ENCODE peak calls at places on chromosome 17, in five cellular contexts. W is K562, R is SK-N-SH, P is endothelial cell of umbilical vein, Y is GM12878. S is an unnamed sample.

GRCh38 chr17:49439673-49440571 is 25.2 kb upstream of the PHB1 start:
- DNase-seq in P (no peak), R (no peak), W (no peak), Y (no peak), S (no peak)

GRCh38 chr17:21129023-21129681 is 2.4 kb downstream of the DHRS7B start:
- DNase-seq in W (no peak), Y (no peak), P (peak), R (peak), S (no peak)

GRCh38 chr17:64608571-64608981 is 53.5 kb downstream of the SMURF2 start:
- DNase-seq in R (no peak), W (no peak), P (peak), Y (no peak), S (no peak)

GRCh38 chr17:68775338-68775737 is 174.2 kb upstream of the FAM20A start:
- DNase-seq in R (no peak), W (no peak), P (peak), Y (no peak), S (no peak)

GRCh38 chr17:69802045-69802740 is 272.8 kb upstream of the KCNJ16 start:
- DNase-seq in R (no peak), P (no peak), W (no peak), Y (no peak), S (no peak)

GRCh38 chr17:80307994-80308671 is 47.5 kb downstream of the RNF213 start:
- DNase-seq in R (peak), W (no peak), Y (no peak), P (no peak), S (no peak)

GRCh38 chr17:40564883-40565744 is at the start of gene CCR7:
- DNase-seq in Y (no peak), P (no peak), W (peak), R (no peak), S (no peak)

GRCh38 chr17:77577491-77577890 is 381.0 kb upstream of the TNRC6C start:
- DNase-seq in R (no peak), P (no peak), Y (no peak), W (no peak), S (no peak)

GRCh38 chr17:29977836-29978235 is 36.4 kb downstream of the EFCAB5 start:
- DNase-seq in R (no peak), P (no peak), W (no peak), Y (no peak), S (no peak)

GRCh38 chr17:78538033-78538776 is 39.0 kb downstream of the DNAH17 start:
- DNase-seq in Y (no peak), R (no peak), W (no peak), P (no peak), S (no peak)

GRCh38 chr17:65231662-65232335 is 94.6 kb downstream of the RGS9 start:
- DNase-seq in Y (peak), W (peak), P (peak), R (peak), S (no peak)

GRCh38 chr17:28578246-28579195 is 1.8 kb upstream of the ALDOC start:
- DNase-seq in R (no peak), Y (no peak), P (no peak), W (no peak), S (no peak)

GRCh38 chr17:21445091-21445650 is 69.0 kb downstream of the KCNJ12 start:
- DNase-seq in W (no peak), P (no peak), R (no peak), Y (no peak), S (no peak)

GRCh38 chr17:76054112-76054476 is 18.2 kb downstream of the SRP68 start:
- DNase-seq in Y (no peak), W (no peak), P (no peak), R (no peak), S (no peak)

GRCh38 chr17:48074322-48075054 is 26.3 kb downstream of the NFE2L1 start:
- DNase-seq in P (peak), Y (no peak), R (peak), W (peak), S (peak)

GRCh38 chr17:63974594-63975192 is 2.0 kb upstream of the SCN4A start:
- DNase-seq in W (no peak), P (peak), Y (no peak), R (no peak), S (no peak)

GRCh38 chr17:62790554-62790953 is 17.6 kb downstream of the MARCHF10 start:
- DNase-seq in P (no peak), W (no peak), R (no peak), Y (no peak), S (no peak)

GRCh38 chr17:806346-807145 is 24.4 kb downstream of the MRM3 start:
- DNase-seq in P (no peak), R (no peak), Y (no peak), W (no peak), S (no peak)

GRCh38 chr17:39679521-39680192 is 8.2 kb downstream of the PGAP3 start:
- DNase-seq in Y (no peak), R (no peak), P (no peak), W (no peak), S (no peak)

GRCh38 chr17:62658136-62658535 is 30.7 kb downstream of the MRC2 start:
- DNase-seq in W (no peak), R (no peak), P (no peak), Y (no peak), S (no peak)

GRCh38 chr17:48608921-48609505 is 1.8 kb downstream of the HOXB7 start:
- DNase-seq in Y (no peak), R (no peak), W (no peak), P (no peak), S (no peak)

GRCh38 chr17:38452719-38453118 is 24.5 kb downstream of the ARHGAP23 start:
- DNase-seq in Y (no peak), P (peak), W (no peak), R (no peak), S (no peak)

GRCh38 chr17:38449364-38449763 is 21.1 kb downstream of the ARHGAP23 start:
- DNase-seq in W (no peak), R (no peak), P (peak), Y (no peak), S (no peak)

GRCh38 chr17:38451840-38452529 is 23.7 kb downstream of the ARHGAP23 start:
- DNase-seq in R (no peak), P (peak), W (peak), Y (no peak), S (peak)

GRCh38 chr17:38450699-38451029 is 22.4 kb downstream of the ARHGAP23 start:
- DNase-seq in Y (no peak), R (no peak), P (no peak), W (no peak), S (no peak)

DNA sequence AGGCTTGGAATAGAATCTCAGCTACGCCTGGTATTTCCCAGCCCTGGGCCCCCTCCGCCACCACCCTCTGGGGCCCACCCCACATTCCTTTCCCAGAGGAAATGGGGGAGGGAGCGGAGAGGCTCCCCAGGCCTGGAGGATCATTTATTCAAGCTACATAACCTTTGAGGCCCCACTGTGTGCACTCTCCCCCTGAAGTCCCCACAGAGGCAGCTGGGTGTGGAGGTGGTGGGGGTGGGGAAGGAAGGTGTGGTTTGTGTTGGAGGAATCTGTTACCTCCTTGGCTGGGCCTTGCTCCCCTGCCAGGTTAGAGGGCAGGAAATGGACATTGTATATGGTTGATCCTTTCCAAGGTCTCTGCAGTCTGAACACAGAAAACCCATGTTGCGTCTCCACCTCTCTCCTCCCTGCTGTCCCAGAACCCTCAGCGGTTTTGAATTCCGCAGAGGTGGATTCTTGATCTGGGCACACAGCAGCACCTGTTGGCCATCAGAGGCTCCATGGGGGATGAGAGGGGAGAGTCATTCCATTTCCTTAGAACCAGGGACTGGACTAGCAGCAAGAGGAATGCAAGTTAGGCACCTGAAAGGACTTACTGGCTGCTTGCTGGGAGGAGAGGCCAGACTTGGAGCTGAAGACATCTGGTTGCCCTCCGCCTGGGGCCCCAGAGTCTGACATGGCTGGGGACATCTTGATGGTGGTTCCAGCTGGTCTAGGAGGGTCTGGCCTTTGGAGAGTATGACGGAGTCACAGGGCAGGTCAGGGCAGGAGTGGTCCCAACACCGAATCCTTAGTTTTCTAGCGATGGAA is 23.0 kb downstream of the ARHGAP23 start:
- DNase-seq in W (no peak), Y (no peak), R (no peak), P (peak), S (no peak)
- TF ChIP-seq POLR2AphosphoS5 in W (no peak), Y (no peak), R (no peak), P (peak), S (no peak)

GRCh38 chr17:67379251-67379630 is 2.2 kb downstream of the PITPNC1 start:
- DNase-seq in R (no peak), P (no peak), Y (no peak), W (no peak), S (no peak)
- H3K9ac ChIP-seq in R (peak), P (no peak), Y (peak), W (peak), S (peak)

DNA sequence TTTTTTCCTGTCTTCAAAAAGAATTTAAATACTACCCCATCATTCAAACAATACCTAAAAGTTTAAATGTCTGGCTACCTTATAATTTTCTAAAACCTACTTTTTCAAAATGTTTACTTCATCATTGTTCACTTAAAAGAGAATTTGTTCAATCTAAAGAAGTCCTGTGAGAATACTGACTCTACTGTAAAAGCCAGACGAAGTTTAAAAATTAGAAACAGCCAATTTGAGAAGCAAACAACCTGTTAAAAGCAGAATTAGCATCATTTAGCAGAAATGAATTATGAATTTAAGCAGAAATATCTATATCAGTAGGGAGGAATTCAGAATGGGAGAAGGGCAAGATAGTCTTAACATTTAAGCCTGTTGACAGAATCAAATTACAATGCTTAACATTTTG is 2.1 kb downstream of the SKA2 start:
- DNase-seq in Y (no peak), W (no peak), P (peak), R (no peak), S (no peak)
- H3K27ac ChIP-seq in Y (peak), W (peak), P (peak), R (peak), S (peak)

DNA sequence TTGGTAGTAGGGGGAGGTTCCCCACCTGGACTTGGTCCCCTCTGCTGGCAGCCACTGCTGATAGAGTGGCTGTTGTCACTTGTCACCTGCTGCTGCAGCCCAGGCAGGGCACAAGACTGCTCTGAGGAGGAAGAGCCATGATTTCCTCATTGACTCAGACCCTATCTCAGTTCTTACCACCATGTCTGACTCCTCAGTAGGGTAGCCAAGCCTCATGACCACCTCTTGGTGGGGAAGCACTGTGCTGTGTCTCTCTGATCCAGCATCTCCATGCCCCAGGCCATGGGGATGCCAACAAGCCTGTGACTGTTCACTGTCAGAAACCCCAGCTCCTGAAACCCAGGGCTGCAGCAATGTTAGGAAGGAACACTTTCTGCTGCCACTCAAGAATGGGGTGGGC is 173.0 kb downstream of the WSCD1 start:
- DNase-seq in Y (no peak), R (no peak), W (no peak), P (no peak), S (no peak)
- TF ChIP-seq POLR2AphosphoS5 in Y (no peak), R (no peak), W (no peak), P (no peak), S (no peak)

GRCh38 chr17:31293586-31293985 is 3.5 kb downstream of the OMG start:
- DNase-seq in W (no peak), R (no peak), Y (no peak), P (no peak), S (no peak)
- H3K9ac ChIP-seq in W (no peak), R (no peak), Y (no peak), P (no peak), S (no peak)

GRCh38 chr17:1808649-1809048 is 21.1 kb downstream of the SMYD4 start:
- DNase-seq in P (no peak), W (no peak), R (no peak), Y (no peak), S (no peak)
- H3K27ac ChIP-seq in P (no peak), W (no peak), R (no peak), Y (no peak), S (peak)

GRCh38 chr17:8142158-8142886 is 9.9 kb downstream of the PER1 start:
- DNase-seq in Y (no peak), W (no peak), R (no peak), P (no peak), S (no peak)

GRCh38 chr17:8142887-8143580 is 9.2 kb downstream of the PER1 start:
- DNase-seq in P (no peak), R (no peak), Y (no peak), W (no peak), S (no peak)

GRCh38 chr17:8145811-8146210 is 6.4 kb downstream of the PER1 start:
- DNase-seq in R (no peak), Y (no peak), W (no peak), P (no peak), S (no peak)

GRCh38 chr17:8144401-8145295 is 7.6 kb downstream of the PER1 start:
- DNase-seq in W (no peak), R (no peak), Y (no peak), P (no peak), S (no peak)

DNA sequence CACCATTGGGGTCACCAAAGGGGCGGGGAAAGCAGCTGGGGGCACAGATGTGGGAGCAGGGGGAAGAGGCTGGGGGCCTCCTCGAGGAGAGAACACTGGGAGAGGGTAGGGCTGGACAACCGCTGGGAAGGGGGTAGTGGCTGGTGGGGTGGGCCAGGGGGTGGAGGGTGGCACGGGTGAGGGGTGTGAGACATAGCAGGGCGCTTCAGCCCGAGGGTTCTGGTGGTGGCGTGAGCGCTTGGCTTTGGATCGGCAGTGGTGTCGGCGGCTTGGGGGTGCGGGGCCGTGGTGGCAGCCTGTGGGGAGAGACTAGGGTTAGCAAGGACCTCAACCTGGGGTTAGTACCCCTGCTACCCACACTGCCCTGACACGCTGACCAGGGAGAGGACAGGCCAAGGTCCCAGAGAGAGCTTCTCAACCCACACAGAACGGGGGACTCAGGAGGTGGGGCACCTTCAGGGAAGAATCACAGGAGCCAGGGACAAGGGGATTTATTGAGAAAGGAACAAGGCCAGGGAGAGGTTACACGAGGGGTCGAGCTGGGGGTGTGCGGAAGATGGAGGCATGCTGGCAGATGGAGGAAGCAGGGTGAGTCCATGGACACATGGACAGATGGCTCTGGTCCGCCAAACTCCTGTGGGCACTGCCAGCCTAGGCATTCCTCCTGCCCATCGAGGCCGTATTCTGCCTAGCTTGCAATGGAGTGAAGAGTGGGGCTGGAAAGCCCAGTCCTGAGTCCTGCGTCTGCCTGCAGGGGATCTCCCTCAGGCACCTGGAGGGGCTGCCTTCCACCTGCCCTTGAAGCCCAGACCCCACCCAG is 8.4 kb downstream of the PER1 start:
- DNase-seq in W (no peak), P (no peak), R (no peak), Y (no peak), S (no peak)
- TF ChIP-seq POLR2AphosphoS5 in W (no peak), P (no peak), R (no peak), Y (peak), S (no peak)

GRCh38 chr17:31745964-31746650 is 112.9 kb downstream of the COPRS start:
- DNase-seq in Y (no peak), W (no peak), R (no peak), P (peak), S (no peak)
- H3K9ac ChIP-seq in Y (no peak), W (no peak), R (no peak), P (no peak), S (no peak)

GRCh38 chr17:74443516-74444296 is 11.8 kb downstream of the GPRC5C start:
- DNase-seq in R (no peak), P (no peak), Y (no peak), W (no peak), S (no peak)
- H3K27ac ChIP-seq in R (no peak), P (no peak), Y (no peak), W (no peak), S (no peak)

S was measured in SK-N-MC.